ENCODE peak calls at places on chromosomes 7 and 10, in six cellular contexts. X is sigmoid colon, T is GM06990, M is mammary epithelial cell, W is cardiac fibroblast, Y is lower lobe of right lung. U is an unnamed sample.
A peak's percentile ranks its signal among the peaks of the same experiment; 100 is the strongest.

GRCh38 chr7:144653449-144653848 is 182.4 kb downstream of the TPK1 start:
- DNase-seq in X (no peak), T (no peak), M (no peak), W (no peak), Y (no peak), U (no peak)

GRCh38 chr7:112381311-112382091 is 68.8 kb upstream of the IFRD1 start:
- DNase-seq in X (no peak), T (no peak), M (no peak), W (no peak), Y (no peak), U (no peak)

GRCh38 chr7:70694909-70695803 is 436.8 kb upstream of the GALNT17 start:
- DNase-seq in X (no peak), T (peak; percentile 57), M (peak; percentile 30), W (peak; percentile 21), Y (no peak), U (no peak)

GRCh38 chr10:122854648-122855047 is 9.0 kb upstream of the CUZD1 start:
- DNase-seq in X (no peak), T (no peak), M (peak; percentile 60), W (peak; percentile 40), Y (no peak), U (no peak)

GRCh38 chr7:83001362-83002040 is 161.2 kb downstream of the PCLO start:
- DNase-seq in X (no peak), T (no peak), M (peak; percentile 61), W (no peak), Y (no peak), U (no peak)

GRCh38 chr10:80455461-80456345 is 1.6 kb downstream of the TSPAN14 start:
- DNase-seq in X (no peak), T (no peak), M (no peak), W (no peak), Y (no peak), U (no peak)

GRCh38 chr7:137592232-137592896 is 248.8 kb upstream of the PTN start:
- DNase-seq in X (peak; percentile 80), T (no peak), M (peak; percentile 54), W (peak; percentile 88), Y (no peak), U (no peak)

GRCh38 chr7:76509931-76510877 is at the start of gene UPK3B:
- DNase-seq in X (peak; percentile 63), T (no peak), M (peak; percentile 15), W (no peak), Y (peak; percentile 60), U (no peak)

GRCh38 chr10:58385784-58386112 is 538 bp downstream of the TFAM start:
- DNase-seq in X (no peak), T (no peak), M (peak; percentile 45), W (peak; percentile 28), Y (peak; percentile 51), U (no peak)

GRCh38 chr10:78645053-78645787 is 423.5 kb upstream of the ZMIZ1 start:
- DNase-seq in X (no peak), T (no peak), M (no peak), W (no peak), Y (no peak), U (no peak)

GRCh38 chr7:97748482-97748881 is 16.6 kb downstream of the TAC1 start:
- DNase-seq in X (no peak), T (no peak), M (no peak), W (no peak), Y (no peak), U (no peak)

GRCh38 chr10:49184642-49185111 is 3.5 kb downstream of the TMEM273 start:
- DNase-seq in X (no peak), T (no peak), M (no peak), W (no peak), Y (no peak), U (no peak)

GRCh38 chr7:20095441-20095840 is 121.7 kb downstream of the MACC1 start:
- DNase-seq in X (no peak), T (no peak), M (no peak), W (no peak), Y (no peak), U (no peak)

GRCh38 chr7:112006071-112006470 is 200.1 kb downstream of the DOCK4 start:
- DNase-seq in X (no peak), T (no peak), M (no peak), W (no peak), Y (no peak), U (no peak)

GRCh38 chr7:151752816-151753600 is 123.9 kb downstream of the PRKAG2 start:
- DNase-seq in X (no peak), T (no peak), M (no peak), W (peak; percentile 17), Y (no peak), U (no peak)

GRCh38 chr7:74454948-74455804 is 1.5 kb downstream of the GTF2IRD1 start:
- DNase-seq in X (no peak), T (no peak), M (no peak), W (no peak), Y (no peak), U (no peak)

GRCh38 chr7:111384065-111384891 is 178.0 kb downstream of the IMMP2L start:
- DNase-seq in X (no peak), T (no peak), M (peak; percentile 68), W (peak; percentile 56), Y (no peak), U (no peak)

GRCh38 chr10:77907900-77908717 is 18.4 kb downstream of the DLG5 start:
- DNase-seq in X (no peak), T (no peak), M (no peak), W (no peak), Y (no peak), U (no peak)

GRCh38 chr10:91652364-91652763 is 19.5 kb upstream of the PPP1R3C start:
- DNase-seq in X (no peak), T (no peak), M (peak; percentile 98), W (peak; percentile 90), Y (no peak), U (no peak)

GRCh38 chr7:78417180-78417853 is 618.7 kb downstream of the PHTF2 start:
- DNase-seq in X (no peak), T (no peak), M (no peak), W (no peak), Y (no peak), U (no peak)

GRCh38 chr7:107661081-107661864 is 645 bp downstream of the SLC26A4 start:
- DNase-seq in X (peak; percentile 68), T (peak; percentile 58), M (peak; percentile 70), W (peak; percentile 60), Y (peak; percentile 74), U (no peak)

GRCh38 chr7:1348836-1349335 is 110.4 kb downstream of the MICALL2 start:
- DNase-seq in X (peak; percentile 37), T (no peak), M (no peak), W (no peak), Y (peak; percentile 11), U (no peak)

GRCh38 chr7:45893996-45894664 is 5.8 kb downstream of the IGFBP1 start:
- DNase-seq in X (no peak), T (no peak), M (no peak), W (no peak), Y (no peak), U (no peak)

GRCh38 chr7:48962821-48963505 is 38.6 kb downstream of the CDC14C start:
- DNase-seq in X (no peak), T (no peak), M (no peak), W (no peak), Y (no peak), U (no peak)

GRCh38 chr10:131135716-131136115 is 175.8 kb downstream of the TCERG1L start:
- DNase-seq in X (no peak), T (no peak), M (no peak), W (no peak), Y (no peak), U (no peak)

GRCh38 chr10:132967540-132967939 is 25.2 kb upstream of the CFAP46 start:
- DNase-seq in X (peak; percentile 39), T (no peak), M (no peak), W (no peak), Y (no peak), U (no peak)
- H3K4me3 ChIP-seq in X (no peak overlapping the region), T (no peak overlapping the region), M (no peak overlapping the region), W (no peak overlapping the region), Y (no peak overlapping the region), U (no peak overlapping the region)

GRCh38 chr10:12659706-12660105 is 310.4 kb downstream of the CAMK1D start:
- DNase-seq in X (no peak), T (no peak), M (no peak), W (no peak), Y (no peak), U (no peak)

GRCh38 chr10:12655940-12656339 is 306.6 kb downstream of the CAMK1D start:
- DNase-seq in X (no peak), T (no peak), M (no peak), W (no peak), Y (no peak), U (no peak)

GRCh38 chr10:12658526-12658925 is 309.2 kb downstream of the CAMK1D start:
- DNase-seq in X (no peak), T (no peak), M (no peak), W (no peak), Y (no peak), U (no peak)

GRCh38 chr10:12657489-12657888 is 308.1 kb downstream of the CAMK1D start:
- DNase-seq in X (no peak), T (no peak), M (no peak), W (no peak), Y (no peak), U (no peak)

GRCh38 chr10:12656518-12657142 is 307.3 kb downstream of the CAMK1D start:
- DNase-seq in X (no peak), T (no peak), M (peak; percentile 39), W (peak; percentile 69), Y (no peak), U (peak; percentile 45)
- TF ChIP-seq CTCF in X (peak; percentile 67), T (peak; percentile 69), M (peak; percentile 81), W (peak; percentile 67), Y (peak; percentile 71), U (peak; percentile 62)

GRCh38 chr7:26100940-26101339 is 51.1 kb upstream of the NFE2L3 start:
- DNase-seq in X (no peak), T (peak; percentile 51), M (no peak), W (no peak), Y (no peak), U (no peak)

GRCh38 chr7:26105206-26105605 is 46.8 kb upstream of the NFE2L3 start:
- DNase-seq in X (no peak), T (no peak), M (no peak), W (no peak), Y (no peak), U (no peak)

GRCh38 chr7:26101471-26102151 is 50.4 kb upstream of the NFE2L3 start:
- DNase-seq in X (peak; percentile 65), T (peak; percentile 59), M (no peak), W (no peak), Y (no peak), U (no peak)

GRCh38 chr7:26103541-26104070 is 48.4 kb upstream of the NFE2L3 start:
- DNase-seq in X (no peak), T (no peak), M (no peak), W (no peak), Y (no peak), U (no peak)

GRCh38 chr7:26102176-26102575 is 49.8 kb upstream of the NFE2L3 start:
- DNase-seq in X (no peak), T (no peak), M (no peak), W (no peak), Y (no peak), U (no peak)
- H3K4me3 ChIP-seq in X (peak overlapping the region; percentile 20), T (peak overlapping the region; percentile 61), M (no peak overlapping the region), W (no peak overlapping the region), Y (peak overlapping the region; percentile 1), U (peak overlapping the region; percentile 50)

GRCh38 chr10:102632394-102633062 is 11.8 kb upstream of the TRIM8 start:
- DNase-seq in X (no peak), T (no peak), M (no peak), W (peak; percentile 91), Y (peak; percentile 17), U (no peak)
- TF ChIP-seq CTCF in X (no peak), T (no peak), M (no peak), W (no peak), Y (no peak), U (no peak)